ENCODE peak calls at places on chromosomes 12 and 14, in five cellular contexts. F, O, D, U and G are unnamed samples.
A peak's percentile ranks its signal among the peaks of the same experiment; 100 is the strongest.

GRCh38 chr12:80353254-80353653 is 90.8 kb upstream of the PTPRQ start:
- DNase-seq in F (no peak), O (peak; percentile 78), D (no peak), U (no peak), G (peak; percentile 2)

GRCh38 chr12:63802012-63802608 is 22.4 kb downstream of the RXYLT1 start:
- DNase-seq in F (no peak), O (peak; percentile 51), D (no peak), U (no peak), G (peak; percentile 23)

GRCh38 chr12:15274561-15274967 is 47.7 kb upstream of the PTPRO start:
- DNase-seq in F (peak; percentile 43), O (peak; percentile 54), D (no peak), U (no peak), G (peak; percentile 98)

GRCh38 chr14:63727231-63727735 is 582 bp downstream of the SGPP1 start:
- DNase-seq in F (peak; percentile 36), O (peak; percentile 48), D (no peak), U (no peak), G (peak; percentile 29)

GRCh38 chr14:85380891-85381290 is 149.1 kb upstream of the FLRT2 start:
- DNase-seq in F (no peak), O (no peak), D (no peak), U (no peak), G (no peak)

GRCh38 chr12:52232916-52233461 is at the start of gene KRT7:
- DNase-seq in F (no peak), O (no peak), D (no peak), U (no peak), G (peak; percentile 92)

GRCh38 chr12:24695657-24696329 is 253.1 kb downstream of the BCAT1 start:
- DNase-seq in F (no peak), O (no peak), D (no peak), U (no peak), G (no peak)

GRCh38 chr14:22893706-22894105 is 10.7 kb downstream of the REM2 start:
- DNase-seq in F (no peak), O (no peak), D (no peak), U (no peak), G (no peak)

GRCh38 chr12:123992118-123992825 is 19.3 kb downstream of the ZNF664 start:
- DNase-seq in F (no peak), O (no peak), D (no peak), U (no peak), G (no peak)

GRCh38 chr12:79275631-79276030 is 411.1 kb downstream of the SYT1 start:
- DNase-seq in F (no peak), O (no peak), D (no peak), U (no peak), G (no peak)

GRCh38 chr14:54094765-54095164 is 138.1 kb upstream of the BMP4 start:
- DNase-seq in F (no peak), O (peak; percentile 6), D (no peak), U (no peak), G (no peak)

GRCh38 chr14:71693373-71693772 is 238.9 kb upstream of the RGS6 start:
- DNase-seq in F (no peak), O (peak; percentile 87), D (no peak), U (no peak), G (no peak)

GRCh38 chr14:61551419-61551818 is 143.9 kb upstream of the HIF1A start:
- DNase-seq in F (no peak), O (no peak), D (no peak), U (no peak), G (no peak)

GRCh38 chr14:87407344-87407743 is 585.6 kb downstream of the GALC start:
- DNase-seq in F (no peak), O (no peak), D (no peak), U (no peak), G (no peak)

GRCh38 chr14:64910847-64911495 is 3.3 kb upstream of the CHURC1 start:
- DNase-seq in F (no peak), O (peak; percentile 67), D (no peak), U (no peak), G (peak; percentile 47)

GRCh38 chr12:3313655-3314305 is 177.2 kb upstream of the PRMT8 start:
- DNase-seq in F (no peak), O (peak; percentile 14), D (peak; percentile 27), U (no peak), G (no peak)

GRCh38 chr12:462936-463705 is 3.4 kb downstream of the B4GALNT3 start:
- DNase-seq in F (peak; percentile 81), O (no peak), D (no peak), U (no peak), G (peak; percentile 73)

GRCh38 chr14:56120091-56120632 is 2.0 kb downstream of the PELI2 start:
- DNase-seq in F (no peak), O (peak; percentile 49), D (no peak), U (no peak), G (no peak)

GRCh38 chr14:64074961-64075619 is 219.1 kb downstream of the ESR2 start:
- DNase-seq in F (no peak), O (peak; percentile 43), D (no peak), U (no peak), G (peak; percentile 55)

GRCh38 chr14:31484754-31485153 is 3.1 kb downstream of the GPR33 start:
- DNase-seq in F (no peak), O (no peak), D (no peak), U (no peak), G (no peak)

GRCh38 chr14:39107624-39108023 is 4.6 kb upstream of the SEC23A start:
- DNase-seq in F (no peak), O (peak; percentile 71), D (no peak), U (no peak), G (peak; percentile 53)
- TF ChIP-seq CTCF in F (peak; percentile 20), O (peak; percentile 60), D (peak; percentile 40), U (no peak), G (peak; percentile 40)

GRCh38 chr12:103331643-103332042 is 164.1 kb downstream of the C12orf42 start:
- DNase-seq in F (no peak), O (no peak), D (no peak), U (no peak), G (no peak)

GRCh38 chr12:103330672-103331071 is 165.1 kb downstream of the C12orf42 start:
- DNase-seq in F (no peak), O (no peak), D (no peak), U (no peak), G (no peak)

GRCh38 chr12:103327676-103328075 is 168.1 kb downstream of the C12orf42 start:
- DNase-seq in F (no peak), O (no peak), D (no peak), U (no peak), G (no peak)

DNA sequence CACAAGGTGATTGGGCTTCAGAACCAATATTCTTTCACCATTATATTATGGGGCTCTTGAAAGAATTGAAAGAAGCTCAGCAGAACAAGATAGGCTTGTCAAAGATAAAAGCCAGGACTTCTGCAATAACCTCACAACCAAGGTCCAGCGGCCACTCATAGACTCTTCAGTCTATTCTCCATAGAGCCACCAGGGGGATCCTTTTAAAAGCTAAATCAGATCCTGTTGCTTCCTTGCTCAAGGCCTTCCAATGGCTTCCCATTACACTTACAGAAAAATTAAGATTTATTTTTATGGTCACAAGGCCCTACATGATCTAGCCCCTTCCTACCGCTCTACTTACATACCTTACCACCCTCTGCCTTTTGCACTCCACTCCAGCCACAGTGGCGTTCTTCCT is 169.6 kb downstream of the C12orf42 start:
- DNase-seq in F (no peak), O (no peak), D (no peak), U (no peak), G (peak; percentile 38)
- TF ChIP-seq CTCF in F (peak; percentile 13), O (no peak), D (no peak), U (peak; percentile 44), G (peak; percentile 20)

GRCh38 chr14:104968541-104969401 is 9.4 kb downstream of the AHNAK2 start:
- DNase-seq in F (no peak), O (peak; percentile 49), D (no peak), U (no peak), G (peak; percentile 74)
- TF ChIP-seq CTCF in F (no peak), O (peak; percentile 25), D (no peak), U (no peak), G (peak; percentile 17)

GRCh38 chr12:94795053-94795452 is 144.7 kb upstream of the TMCC3 start:
- DNase-seq in F (no peak), O (no peak), D (no peak), U (no peak), G (no peak)

GRCh38 chr12:94793191-94793595 is 142.8 kb upstream of the TMCC3 start:
- DNase-seq in F (no peak), O (no peak), D (no peak), U (no peak), G (no peak)

GRCh38 chr12:94798107-94798506 is 147.8 kb upstream of the TMCC3 start:
- DNase-seq in F (no peak), O (no peak), D (no peak), U (no peak), G (no peak)

GRCh38 chr12:94792690-94793089 is 142.3 kb upstream of the TMCC3 start:
- DNase-seq in F (no peak), O (peak; percentile 62), D (no peak), U (no peak), G (no peak)

GRCh38 chr12:94795520-94795919 is 145.2 kb upstream of the TMCC3 start:
- DNase-seq in F (no peak), O (peak; percentile 49), D (no peak), U (no peak), G (peak; percentile 65)
- TF ChIP-seq CTCF in F (no peak), O (peak; percentile 9), D (no peak), U (no peak), G (no peak)

GRCh38 chr14:77376380-77376770 is 519 bp downstream of the TMED8 start:
- DNase-seq in F (peak; percentile 25), O (no peak), D (peak; percentile 24), U (peak; percentile 44), G (peak; percentile 21)

GRCh38 chr14:77377502-77377844 is 294 bp downstream of the SAMD15 start:
- DNase-seq in F (no peak), O (no peak), D (no peak), U (no peak), G (no peak)

GRCh38 chr14:77375973-77376372 is 921 bp downstream of the TMED8 start:
- DNase-seq in F (no peak), O (no peak), D (no peak), U (no peak), G (no peak)

GRCh38 chr14:77375164-77375950 is 1.5 kb downstream of the TMED8 start:
- DNase-seq in F (no peak), O (no peak), D (no peak), U (no peak), G (no peak)

GRCh38 chr14:77376771-77377501 is at the start of the genes SAMD15 and TMED8:
- DNase-seq in F (peak; percentile 82), O (peak; percentile 86), D (peak; percentile 82), U (peak; percentile 87), G (peak; percentile 75)
- TF ChIP-seq CTCF in F (no peak), O (peak; percentile 12), D (no peak), U (no peak), G (peak; percentile 13)